ENCODE peak calls at places on chromosomes 11 and 22, in seven cellular contexts. Y is A549, G is OCI-LY7, D is tibial artery, O is NB4, I is stomach, L is neural progenitor cell. X is an unnamed sample.
A peak's percentile ranks its signal among the peaks of the same experiment; 100 is the strongest.

GRCh38 chr11:97732011-97732632 is 1288.6 kb upstream of the CNTN5 start:
- DNase-seq in Y (no peak), G (no peak), D (no peak), O (no peak), I (no peak), L (no peak), X (no peak)

GRCh38 chr11:25587496-25587895 is 744.4 kb upstream of the ANO3 start:
- DNase-seq in Y (no peak), G (no peak), D (no peak), O (no peak), I (no peak), L (no peak), X (no peak)

GRCh38 chr22:18998998-18999397 is 62.9 kb upstream of the PRODH start:
- DNase-seq in Y (no peak), G (peak; percentile 4), D (no peak), O (peak; percentile 21), I (no peak), L (peak; percentile 80), X (no peak)

GRCh38 chr22:50507421-50507990 is at the start of gene LMF2:
- DNase-seq in Y (peak; percentile 66), G (peak; percentile 90), D (peak; percentile 81), O (peak; percentile 83), I (peak; percentile 94), L (no peak), X (no peak)

GRCh38 chr22:39241632-39242388 is 3.0 kb downstream of the PDGFB start:
- DNase-seq in Y (no peak), G (no peak), D (no peak), O (no peak), I (no peak), L (no peak), X (no peak)

GRCh38 chr11:77191823-77192495 is 63.9 kb downstream of the MYO7A start:
- DNase-seq in Y (peak; percentile 95), G (peak; percentile 23), D (no peak), O (peak; percentile 77), I (peak; percentile 90), L (peak; percentile 89), X (peak; percentile 79)

GRCh38 chr22:36350751-36351594 is 36.8 kb downstream of the MYH9 start:
- DNase-seq in Y (peak; percentile 66), G (no peak), D (no peak), O (no peak), I (no peak), L (no peak), X (no peak)

GRCh38 chr11:96288915-96289314 is 54.1 kb downstream of the MAML2 start:
- DNase-seq in Y (no peak), G (no peak), D (no peak), O (no peak), I (no peak), L (no peak), X (peak; percentile 56)

GRCh38 chr11:107263865-107264563 is 193.6 kb downstream of the CWF19L2 start:
- DNase-seq in Y (no peak), G (no peak), D (no peak), O (no peak), I (no peak), L (no peak), X (peak; percentile 24)

GRCh38 chr11:62614275-62614674 is 1.2 kb downstream of the ROM1 start:
- DNase-seq in Y (no peak), G (no peak), D (no peak), O (no peak), I (peak; percentile 56), L (no peak), X (no peak)

DNA sequence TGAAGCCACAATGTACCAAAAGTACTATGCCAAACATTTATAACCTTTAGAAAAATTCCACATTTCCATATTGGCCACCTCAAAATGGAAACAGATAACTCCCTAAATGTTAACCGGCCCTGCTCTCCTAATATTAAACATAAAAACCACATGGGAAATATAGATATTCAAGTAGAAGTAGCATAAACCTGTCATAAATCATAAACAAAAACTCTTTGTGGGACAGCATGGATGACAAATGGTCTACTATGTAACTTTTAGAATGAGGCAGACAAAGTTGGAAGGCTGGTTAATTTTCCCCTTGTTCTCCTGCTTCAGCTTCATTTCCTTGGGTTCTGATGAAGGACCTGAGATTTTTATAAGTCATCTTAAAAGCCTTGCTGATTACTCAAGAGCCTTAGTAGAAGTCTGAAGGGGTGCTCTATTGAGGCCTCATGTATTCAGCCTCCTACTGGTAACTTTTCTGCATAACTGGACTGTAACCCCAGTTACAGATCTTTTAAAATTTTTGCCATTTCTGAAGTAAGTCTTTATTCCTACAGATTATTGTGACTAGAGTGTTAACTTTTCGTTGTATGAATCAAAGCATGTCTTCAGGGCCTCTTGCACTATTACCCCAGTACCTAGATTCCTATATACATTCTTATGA is 116.4 kb downstream of the STIM1 start:
- DNase-seq in Y (no peak), G (no peak), D (no peak), O (peak; percentile 35), I (no peak), L (no peak), X (peak; percentile 21)
- TF ChIP-seq CTCF in Y (no peak), G (peak; percentile 45), D (no peak), O (no peak), I (no peak), L (no peak), X (peak; percentile 3)

DNA sequence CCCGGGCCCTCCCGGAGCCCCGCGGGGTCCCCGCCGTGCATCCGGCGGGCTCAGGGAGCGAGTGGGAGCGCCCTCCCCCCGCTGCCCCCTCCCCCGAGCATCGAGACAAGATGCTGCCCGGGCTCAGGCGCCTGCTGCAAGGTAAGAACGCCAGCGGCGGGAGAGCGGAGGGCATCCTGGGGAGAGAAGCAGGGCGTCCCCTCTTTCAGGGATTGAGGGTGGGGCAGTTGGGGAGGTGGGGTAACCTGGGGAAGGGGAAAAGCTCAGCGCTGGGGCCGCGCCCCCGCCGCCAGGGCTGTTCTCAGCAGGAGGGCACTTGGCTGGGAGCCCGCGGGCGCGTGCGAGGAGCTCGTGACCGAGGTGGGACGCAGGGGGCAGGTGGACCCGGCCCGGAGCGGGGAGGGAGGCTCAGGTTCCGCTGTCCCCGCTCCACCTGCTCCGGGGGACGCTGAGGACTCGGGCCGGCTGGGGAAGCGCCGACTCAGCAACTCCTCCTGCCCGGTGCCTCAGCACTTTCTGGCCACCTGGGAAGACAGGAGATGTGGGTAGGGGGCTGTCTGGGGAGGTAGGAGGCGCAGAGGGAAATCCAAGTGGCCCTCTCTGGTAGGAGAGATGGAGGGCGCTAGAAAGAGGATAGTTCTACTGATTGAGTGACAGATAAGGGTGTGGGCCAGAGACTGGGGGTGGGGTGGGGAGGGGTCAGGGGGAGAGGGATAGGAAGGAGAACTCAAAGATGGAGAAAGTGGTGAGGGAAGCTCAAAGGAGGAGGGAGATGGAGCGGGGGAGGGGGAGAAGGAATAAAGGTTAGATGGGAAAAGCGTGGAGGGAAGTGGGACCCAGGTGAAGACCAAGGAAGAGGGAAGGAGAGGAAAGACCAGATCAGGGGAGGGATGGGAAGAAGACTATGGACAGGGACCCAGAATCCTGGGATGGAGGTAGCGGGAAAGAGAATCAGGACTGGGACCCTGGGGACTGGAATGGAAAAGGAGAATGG is 725 bp downstream of the RTN4RL2 start:
- DNase-seq in Y (no peak), G (no peak), D (no peak), O (no peak), I (no peak), L (peak; percentile 61), X (no peak)
- H3K4me3 ChIP-seq in Y (peak overlapping the region; percentile 74), G (peak overlapping the region; percentile 69), D (peak overlapping the region; percentile 24), O (no peak overlapping the region), I (peak overlapping the region; percentile 50), L (peak overlapping the region; percentile 66), X (peak overlapping the region; percentile 33)

GRCh38 chr11:71453911-71454304 is 905 bp downstream of the NADSYN1 start:
- DNase-seq in Y (no peak), G (no peak), D (no peak), O (no peak), I (no peak), L (no peak), X (peak; percentile 8)

GRCh38 chr11:71453021-71453910 is at the start of gene NADSYN1:
- DNase-seq in Y (peak; percentile 90), G (peak; percentile 97), D (peak; percentile 95), O (peak; percentile 95), I (peak; percentile 99), L (peak; percentile 99), X (peak; percentile 97)

GRCh38 chr11:71452354-71453020 is 516 bp upstream of the NADSYN1 start:
- DNase-seq in Y (no peak), G (peak; percentile 70), D (peak; percentile 59), O (peak; percentile 85), I (peak; percentile 63), L (peak; percentile 67), X (peak; percentile 73)

GRCh38 chr11:71456294-71456693 is 3.3 kb downstream of the NADSYN1 start:
- DNase-seq in Y (no peak), G (no peak), D (no peak), O (no peak), I (no peak), L (no peak), X (no peak)

GRCh38 chr11:71454470-71455113 is 1.6 kb downstream of the NADSYN1 start:
- DNase-seq in Y (no peak), G (peak; percentile 44), D (no peak), O (no peak), I (no peak), L (no peak), X (peak; percentile 18)
- TF ChIP-seq CTCF in Y (peak; percentile 26), G (peak; percentile 69), D (no peak), O (no peak), I (no peak), L (no peak), X (peak; percentile 5)

DNA sequence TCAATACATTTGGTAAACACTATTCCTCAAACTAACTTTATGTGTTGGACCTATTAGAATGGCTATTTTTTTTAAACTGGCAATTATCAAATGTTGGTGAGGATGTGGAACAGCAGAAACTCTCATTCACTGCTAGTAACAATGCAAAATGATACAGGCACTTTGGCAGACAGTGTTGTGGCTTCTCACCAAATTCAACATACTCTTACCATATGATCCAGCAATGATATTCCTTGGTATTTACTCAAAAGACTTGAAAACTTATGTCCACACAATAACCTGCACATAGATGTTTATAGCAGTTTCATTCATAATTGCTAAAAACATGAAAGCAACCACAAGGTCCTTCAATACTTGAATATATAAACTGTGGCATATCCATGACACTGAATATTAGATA is 112.5 kb upstream of the TP53AIP1 start:
- DNase-seq in Y (no peak), G (no peak), D (no peak), O (no peak), I (no peak), L (no peak), X (no peak)
- H3K4me3 ChIP-seq in Y (no peak overlapping the region), G (no peak overlapping the region), D (no peak overlapping the region), O (no peak overlapping the region), I (no peak overlapping the region), L (no peak overlapping the region), X (no peak overlapping the region)

DNA sequence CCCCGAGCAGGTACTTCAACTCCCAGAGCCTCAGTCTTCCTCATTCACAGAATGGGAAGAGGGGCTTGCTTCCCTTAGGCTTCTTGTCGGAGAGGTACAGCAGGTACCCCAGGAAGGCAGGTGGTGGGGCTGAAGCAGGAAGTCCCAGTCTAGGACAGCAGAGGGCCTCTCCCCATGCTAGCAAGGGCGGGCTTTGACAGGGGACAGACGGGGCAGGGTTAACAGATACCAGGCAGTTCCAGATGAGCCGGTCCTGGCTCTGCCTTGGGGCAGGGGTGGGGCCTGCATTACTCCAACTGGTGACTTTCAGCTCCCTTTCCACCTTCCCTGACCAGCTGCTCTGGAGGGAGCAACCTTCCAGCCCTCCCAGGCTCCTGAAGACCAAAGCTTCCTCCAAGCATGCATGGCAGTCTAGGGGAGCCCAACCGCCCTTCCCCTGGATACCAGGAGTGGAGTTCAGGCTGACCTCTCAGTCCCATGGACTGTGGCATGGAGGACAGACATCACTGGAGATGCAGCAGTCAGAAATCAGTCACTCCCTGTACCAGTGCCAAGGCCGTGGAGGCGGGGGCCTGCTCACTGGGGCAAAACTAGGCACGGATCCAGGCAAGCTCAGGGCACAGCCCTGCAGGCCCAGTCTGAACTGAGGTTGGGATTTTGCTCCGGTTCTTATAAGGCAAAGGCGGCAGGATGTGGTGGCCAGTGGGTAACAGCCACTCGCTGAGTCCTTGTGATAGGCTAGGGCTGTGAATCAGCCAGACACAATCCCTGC is 60.5 kb downstream of the NAT10 start:
- DNase-seq in Y (no peak), G (no peak), D (no peak), O (no peak), I (no peak), L (no peak), X (no peak)
- TF ChIP-seq CTCF in Y (peak; percentile 5), G (peak; percentile 28), D (no peak), O (no peak), I (no peak), L (no peak), X (no peak)